ENCODE peak calls at places on chromosomes 3 and 15, in five cellular contexts. V is kidney epithelial cell; K is stimulated activated CD8-positive, alpha-beta memory T cell treated with anti-CD3 and anti-CD28 coated beads, Interleukin-2, amount 100 ng/mL, for 1 hour; G is HCEC 1CT; J is breast epithelium. Q is an unnamed sample.

GRCh38 chr3:52174896-52175295 is 20.7 kb upstream of the POC1A start:
- DNase-seq in V (no peak), K (no peak), G (no peak), J (no peak), Q (no peak)

GRCh38 chr3:190081387-190081786 is 39.3 kb downstream of the P3H2 start:
- DNase-seq in V (no peak), K (no peak), G (no peak), J (no peak), Q (no peak)

GRCh38 chr15:96353931-96354730 is 23.6 kb downstream of the NR2F2 start:
- DNase-seq in V (no peak), K (no peak), G (peak), J (no peak), Q (no peak)

GRCh38 chr3:145070795-145071194 is 1090.2 kb downstream of the PLOD2 start:
- DNase-seq in V (no peak), K (no peak), G (no peak), J (no peak), Q (no peak)

GRCh38 chr3:159987291-159987711 is 1.3 kb upstream of the IL12A start:
- DNase-seq in V (peak), K (no peak), G (peak), J (no peak), Q (no peak)

GRCh38 chr15:70475921-70476320 is 287.4 kb downstream of the UACA start:
- DNase-seq in V (no peak), K (no peak), G (no peak), J (no peak), Q (no peak)

GRCh38 chr3:56694852-56695563 is 11.9 kb upstream of the TASOR start:
- DNase-seq in V (no peak), K (no peak), G (no peak), J (no peak), Q (no peak)

GRCh38 chr3:39388741-39389248 is 5.6 kb downstream of the SLC25A38 start:
- DNase-seq in V (no peak), K (no peak), G (no peak), J (no peak), Q (no peak)

GRCh38 chr3:140128217-140129137 is 193.5 kb downstream of the CLSTN2 start:
- DNase-seq in V (no peak), K (no peak), G (no peak), J (no peak), Q (no peak)